ENCODE peak calls at places on chromosomes 2 and 18, in four cellular contexts. O is IMR-90, X is neuronal stem cell, G is trophoblast cell. Q is an unnamed sample. For H3K27me3, the result is how much of the 10 kb centered on the place peaks cover.

GRCh38 chr2:64787698-64788097 is 134.0 kb upstream of the SERTAD2 start:
- DNase-seq in X (no peak), O (no peak), G (peak), Q (no peak)

GRCh38 chr2:143390185-143390584 is 261.0 kb downstream of the ARHGAP15 start:
- DNase-seq in O (no peak), G (no peak), X (no peak), Q (no peak)

GRCh38 chr18:8662574-8663255 is 42.6 kb upstream of the MTCL1 start:
- DNase-seq in G (no peak), X (no peak), O (no peak), Q (no peak)

GRCh38 chr2:165675551-165675968 is 118.5 kb downstream of the GALNT3 start:
- DNase-seq in X (no peak), G (no peak), O (no peak), Q (no peak)

GRCh38 chr18:43160509-43160908 is 45.0 kb upstream of the RIT2 start:
- DNase-seq in X (no peak), G (no peak), O (peak), Q (no peak)

GRCh38 chr2:177551989-177552413 is 159.4 kb downstream of the AGPS start:
- DNase-seq in O (no peak), G (no peak), X (no peak), Q (peak)

GRCh38 chr18:55433140-55433539 is 154.9 kb downstream of the TCF4 start:
- DNase-seq in O (no peak), G (no peak), X (no peak), Q (no peak)

GRCh38 chr2:9813312-9814128 is 29.8 kb upstream of the TAF1B start:
- DNase-seq in O (peak), G (peak), X (peak), Q (peak)

GRCh38 chr18:79631761-79632446 is 47.7 kb upstream of the CTDP1 start:
- DNase-seq in X (no peak), O (no peak), G (no peak), Q (no peak)

GRCh38 chr2:160221391-160222276 is 21.6 kb upstream of the ITGB6 start:
- DNase-seq in O (peak), G (peak), X (no peak), Q (no peak)

GRCh38 chr2:101628050-101628392 is 69.5 kb upstream of the MAP4K4 start:
- DNase-seq in G (no peak), X (no peak), O (no peak), Q (no peak)

GRCh38 chr2:233418761-233419625 is 64.7 kb downstream of the DGKD start:
- DNase-seq in O (peak), G (no peak), X (no peak), Q (no peak)

GRCh38 chr2:218513676-218514075 is 54.5 kb downstream of the USP37 start:
- DNase-seq in G (no peak), O (peak), X (no peak), Q (no peak)

GRCh38 chr2:60808330-60808801 is 52.3 kb downstream of the PAPOLG start:
- DNase-seq in X (no peak), O (no peak), G (peak), Q (peak)

GRCh38 chr18:3594760-3595241 is 144.8 kb downstream of the TGIF1 start:
- DNase-seq in O (peak), G (peak), X (no peak), Q (no peak)

GRCh38 chr18:3592864-3593263 is 142.9 kb downstream of the TGIF1 start:
- DNase-seq in O (no peak), G (no peak), X (no peak), Q (no peak)

GRCh38 chr18:3593904-3594759 is 144.2 kb downstream of the TGIF1 start:
- DNase-seq in X (peak), G (peak), O (peak), Q (peak)

GRCh38 chr18:3595282-3596273 is 145.6 kb downstream of the TGIF1 start:
- DNase-seq in G (peak), O (peak), X (no peak), Q (no peak)

DNA sequence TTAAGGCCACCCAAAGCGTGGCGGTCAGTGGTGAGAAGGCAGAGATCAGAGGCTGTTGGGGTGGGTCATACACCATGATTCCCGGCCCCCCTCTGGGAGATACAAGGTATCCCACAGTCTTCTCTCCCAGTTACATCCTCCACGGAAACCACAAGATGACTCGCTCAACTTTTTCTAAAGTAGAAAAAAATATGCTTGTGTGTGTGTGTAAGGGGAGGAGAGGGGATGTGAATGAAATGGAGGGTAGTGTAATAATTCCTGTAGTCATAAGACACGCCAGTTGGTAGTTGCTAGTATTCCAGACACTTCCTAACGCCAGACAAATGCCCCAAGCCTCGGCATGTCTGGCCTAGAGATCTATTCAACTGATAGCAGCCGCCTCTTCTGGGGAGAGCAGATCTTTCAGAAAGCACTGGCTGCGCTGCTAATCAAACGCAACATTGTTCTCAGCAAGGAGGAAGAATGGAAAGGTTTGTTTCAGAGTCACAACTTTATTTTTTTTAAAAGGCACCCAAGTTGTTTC is 143.5 kb downstream of the TGIF1 start:
- DNase-seq in X (peak), O (peak), G (peak), Q (no peak)
- H3K18ac ChIP-seq in X (no peak), O (peak), G (peak), Q (no peak)

DNA sequence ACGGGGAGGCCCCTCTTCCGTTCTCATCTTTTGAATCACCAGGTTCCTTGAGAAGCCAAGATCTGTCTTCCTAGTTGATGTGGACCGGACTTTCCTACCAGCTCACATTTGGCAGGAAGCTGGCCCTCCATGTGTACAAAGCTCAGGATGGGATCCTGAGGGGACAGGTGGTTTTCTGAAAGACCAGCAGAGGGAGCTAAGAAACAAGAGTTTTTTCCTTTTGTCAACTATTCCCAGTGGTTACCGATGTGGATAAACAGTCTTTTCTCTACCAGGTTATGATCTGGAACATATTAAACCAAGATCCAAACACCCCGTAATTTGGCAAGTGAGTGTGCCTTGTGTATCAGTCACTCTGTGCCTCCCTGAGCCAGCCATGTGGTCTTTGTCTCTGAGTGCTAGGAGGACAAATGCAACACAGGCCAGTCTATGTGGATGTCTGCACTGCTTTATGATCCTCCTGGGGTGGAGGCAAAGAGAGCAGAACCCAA is 25.1 kb upstream of the ARHGAP25 start:
- DNase-seq in O (peak), G (no peak), X (peak), Q (peak)
- H3K27me3 ChIP-seq in O (under half), G (under half), X (under half), Q (under half)

DNA sequence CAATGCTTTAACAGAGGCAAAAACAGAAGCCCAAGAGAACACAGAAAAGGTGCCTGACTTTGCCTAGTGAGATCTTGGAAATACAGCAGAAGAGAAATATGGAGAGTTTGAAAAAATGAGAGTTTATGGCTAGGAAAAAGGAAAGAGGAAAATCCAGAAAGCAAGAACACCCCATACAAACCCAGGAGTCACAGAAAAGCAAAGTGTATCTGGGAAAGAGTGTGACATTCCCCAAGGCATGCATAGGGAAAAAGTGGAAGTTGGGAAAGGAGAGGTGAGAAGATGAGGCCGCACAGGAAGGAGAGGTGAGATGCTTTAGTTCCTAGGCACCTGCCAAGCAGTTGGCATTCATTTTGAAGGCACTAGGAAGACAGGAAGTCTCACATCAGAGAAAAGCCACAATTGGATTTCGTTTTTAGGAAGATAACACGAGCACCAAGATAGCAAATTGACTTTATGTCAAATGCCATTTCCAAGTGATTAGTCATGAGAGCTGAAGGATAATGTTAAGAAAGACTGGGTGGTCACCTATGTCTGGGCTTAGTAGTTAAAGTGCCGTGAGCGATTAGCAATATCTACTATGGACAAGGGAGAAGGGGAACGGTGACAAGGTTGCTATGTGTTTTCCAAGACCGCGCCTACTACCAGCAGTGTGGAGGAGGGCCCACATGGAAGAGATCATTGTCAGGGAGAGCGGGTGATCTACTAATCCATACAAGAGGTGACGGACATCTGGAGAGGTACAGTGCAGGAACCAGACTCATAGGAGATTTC is 224.1 kb upstream of the PARD3B start:
- DNase-seq in G (peak), O (no peak), X (no peak), Q (no peak)
- H3K18ac ChIP-seq in G (no peak), O (no peak), X (no peak), Q (no peak)

GRCh38 chr2:54750040-54750439 is 26.6 kb downstream of the EML6 start:
- DNase-seq in G (no peak), X (no peak), O (peak), Q (no peak)
- H3K27me3 ChIP-seq in G (under half), X (under half), O (under half), Q (under half)

DNA sequence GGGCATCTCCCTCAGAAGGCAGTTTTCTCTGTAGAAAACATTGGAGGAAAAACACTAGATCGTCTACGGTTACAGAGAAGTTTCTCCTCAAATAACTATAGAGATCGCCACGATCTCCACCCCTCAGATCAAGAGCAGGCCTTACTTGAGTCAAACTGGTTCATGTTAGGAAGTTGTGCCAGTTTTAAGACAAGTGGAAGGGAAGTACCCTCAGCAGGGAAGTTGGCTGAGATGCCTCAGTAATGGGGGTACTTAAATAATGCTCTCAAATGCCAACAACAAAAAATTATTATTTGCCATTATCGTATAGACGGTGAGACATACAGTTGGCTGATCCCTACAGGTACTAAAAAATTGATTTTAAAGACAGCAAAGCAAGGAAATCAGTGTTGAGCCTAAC is 8.2 kb upstream of the SMAD7 start:
- DNase-seq in O (no peak), X (no peak), G (no peak), Q (no peak)
- H3K18ac ChIP-seq in O (peak), X (no peak), G (no peak), Q (peak)

GRCh38 chr2:175793649-175794048 is 208.4 kb downstream of the LNPK start:
- DNase-seq in X (no peak), O (no peak), G (no peak), Q (no peak)

GRCh38 chr2:175786705-175787104 is 215.4 kb downstream of the LNPK start:
- DNase-seq in X (no peak), G (no peak), O (no peak), Q (no peak)

GRCh38 chr2:175792199-175792598 is 209.9 kb downstream of the LNPK start:
- DNase-seq in G (no peak), O (no peak), X (no peak), Q (no peak)
- H3K27me3 ChIP-seq in G (under half), O (under half), X (under half), Q (under half)

GRCh38 chr2:231395188-231396057 is at the start of gene B3GNT7:
- DNase-seq in O (no peak), X (no peak), G (no peak), Q (no peak)

GRCh38 chr2:231392431-231393148 is 2.9 kb upstream of the B3GNT7 start:
- DNase-seq in O (no peak), X (no peak), G (no peak), Q (no peak)

GRCh38 chr2:231393149-231394131 is 2.1 kb upstream of the B3GNT7 start:
- DNase-seq in G (no peak), O (no peak), X (no peak), Q (peak)

GRCh38 chr2:231396058-231396821 is 730 bp downstream of the B3GNT7 start:
- DNase-seq in G (no peak), X (no peak), O (no peak), Q (no peak)

GRCh38 chr2:231394201-231395141 is 1.0 kb upstream of the B3GNT7 start:
- DNase-seq in O (no peak), X (no peak), G (peak), Q (peak)
- H3K18ac ChIP-seq in O (no peak), X (peak), G (no peak), Q (no peak)

GRCh38 chr18:37559194-37559593 is 6.4 kb downstream of the CELF4 start:
- DNase-seq in O (no peak), G (no peak), X (no peak), Q (no peak)
- H3K27me3 ChIP-seq in O (under half), G (under half), X (under half), Q (under half)

GRCh38 chr2:204110250-204111183 is 174.0 kb downstream of the ICOS start:
- DNase-seq in X (no peak), O (no peak), G (peak), Q (no peak)

GRCh38 chr2:204116154-204116792 is 179.7 kb downstream of the ICOS start:
- DNase-seq in O (no peak), X (no peak), G (no peak), Q (no peak)

GRCh38 chr2:204115288-204115687 is 178.7 kb downstream of the ICOS start:
- DNase-seq in G (no peak), X (no peak), O (no peak), Q (no peak)

GRCh38 chr2:204114294-204114693 is 177.7 kb downstream of the ICOS start:
- DNase-seq in G (no peak), X (no peak), O (no peak), Q (no peak)

DNA sequence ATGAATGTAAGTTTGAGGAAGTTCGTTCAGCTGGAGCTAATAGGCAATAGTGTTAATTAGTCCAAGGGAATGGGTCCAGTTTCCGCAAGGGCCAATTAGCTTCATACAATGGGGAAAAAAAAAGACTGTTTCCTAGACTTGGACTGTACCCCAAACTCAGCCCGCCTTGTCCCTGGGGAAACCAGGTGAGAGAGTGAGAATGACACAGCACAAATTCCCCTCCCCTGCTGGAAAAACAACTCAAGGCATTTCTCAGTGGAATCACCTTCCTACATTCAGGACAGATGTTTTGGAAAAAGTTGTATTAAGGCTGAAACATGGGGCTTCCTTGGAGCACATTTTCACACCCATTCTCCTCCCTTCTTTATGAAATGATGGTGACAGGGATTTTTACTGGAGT is 179.1 kb downstream of the ICOS start:
- DNase-seq in X (no peak), O (no peak), G (no peak), Q (no peak)
- H3K18ac ChIP-seq in X (no peak), O (no peak), G (no peak), Q (no peak)

Q was measured in H9.